ENCODE peak calls at places on chromosomes 2 and 18, in eight cellular contexts. N is ureter; D is AML-193; S is stimulated activated CD4-positive, alpha-beta T cell treated with anti-CD3 and anti-CD28 coated beads, Interleukin-2, amount 100 ng/mL, for 24 hours; W is LoVo; M is AG09309; H is GM20000; B is stimulated activated effector memory CD8-positive, alpha-beta T cell treated with anti-CD3 and anti-CD28 coated beads, Interleukin-12 subunit alpha, Interleukin-12 subunit beta, amount 100 ng/mL, for 72 hours. P is an unnamed sample.

GRCh38 chr2:68434981-68435380 is 32.1 kb downstream of the FBXO48 start:
- DNase-seq in N (no peak), D (peak), S (no peak), W (no peak), M (no peak), H (peak), B (no peak), P (no peak)

GRCh38 chr2:218381916-218382366 is at the start of gene SLC11A1:
- DNase-seq in N (no peak), D (no peak), S (no peak), W (no peak), M (no peak), H (no peak), B (no peak), P (no peak)

GRCh38 chr2:112474844-112475486 is 7.0 kb upstream of the TTL start:
- DNase-seq in N (no peak), D (no peak), S (no peak), W (no peak), M (no peak), H (no peak), B (no peak), P (no peak)

GRCh38 chr2:30502310-30502709 is 55.3 kb downstream of the LCLAT1 start:
- DNase-seq in N (no peak), D (no peak), S (no peak), W (no peak), M (no peak), H (no peak), B (no peak), P (no peak)

GRCh38 chr2:43412121-43412753 is 183.6 kb downstream of the THADA start:
- DNase-seq in N (no peak), D (no peak), S (no peak), W (no peak), M (no peak), H (no peak), B (no peak), P (no peak)

GRCh38 chr2:198157314-198157713 is 352.9 kb downstream of the PLCL1 start:
- DNase-seq in N (no peak), D (no peak), S (no peak), W (no peak), M (no peak), H (no peak), B (no peak), P (no peak)

GRCh38 chr2:173680574-173680973 is 284.6 kb downstream of the SP3 start:
- DNase-seq in N (no peak), D (no peak), S (no peak), W (no peak), M (no peak), H (no peak), B (no peak), P (no peak)

GRCh38 chr2:121360566-121361300 is 75.7 kb upstream of the TFCP2L1 start:
- DNase-seq in N (no peak), D (no peak), S (no peak), W (peak), M (peak), H (no peak), B (no peak), P (no peak)

GRCh38 chr18:45617284-45617683 is 2.0 kb downstream of the SLC14A2 start:
- DNase-seq in N (peak), D (no peak), S (no peak), W (peak), M (peak), H (no peak), B (no peak), P (no peak)

GRCh38 chr2:24830351-24830750 is 37.1 kb downstream of the CENPO start:
- DNase-seq in N (no peak), D (no peak), S (no peak), W (no peak), M (no peak), H (peak), B (no peak), P (no peak)